ENCODE peak calls at places on chromosomes 1 and 21, in four cellular contexts. W is IMR-90, D is H9, Z is trophoblast cell. G is an unnamed sample.

GRCh38 chr1:172727956-172728603 is 69.2 kb downstream of the FASLG start:
- DNase-seq in W (peak; percentile 29), D (peak; percentile 76), Z (peak; percentile 59), G (no peak)

GRCh38 chr1:59230622-59231021 is 66.3 kb upstream of the FGGY start:
- DNase-seq in W (no peak), D (no peak), Z (no peak), G (no peak)

GRCh38 chr1:51620470-51620869 is 3.6 kb downstream of the OSBPL9 start:
- DNase-seq in W (no peak), D (no peak), Z (no peak), G (no peak)

GRCh38 chr21:34935452-34935851 is 113.7 kb downstream of the RUNX1 start:
- DNase-seq in W (no peak), D (no peak), Z (peak; percentile 31), G (no peak)

GRCh38 chr1:219837274-219837993 is 90.9 kb downstream of the SLC30A10 start:
- DNase-seq in W (peak; percentile 54), D (no peak), Z (peak; percentile 79), G (peak; percentile 67)

GRCh38 chr21:46124926-46125845 is 27.3 kb downstream of the COL6A2 start:
- DNase-seq in W (no peak), D (peak; percentile 25), Z (no peak), G (no peak)

GRCh38 chr1:26922201-26922729 is 722 bp downstream of the NUDC start:
- DNase-seq in W (peak; percentile 12), D (no peak), Z (peak; percentile 6), G (no peak)

GRCh38 chr1:4605158-4605557 is 49.3 kb upstream of the AJAP1 start:
- DNase-seq in W (no peak), D (no peak), Z (no peak), G (no peak)

GRCh38 chr1:2821970-2822620 is 20.6 kb upstream of the TTC34 start:
- DNase-seq in W (no peak), D (no peak), Z (no peak), G (no peak)

GRCh38 chr1:201906336-201906735 is 17.6 kb downstream of the SHISA4 start:
- DNase-seq in W (no peak), D (no peak), Z (no peak), G (no peak)

GRCh38 chr21:38037416-38037815 is 121.2 kb upstream of the KCNJ6 start:
- DNase-seq in W (no peak), D (no peak), Z (no peak), G (no peak)

GRCh38 chr1:17762313-17762712 is 7.2 kb downstream of the ACTL8 start:
- DNase-seq in W (no peak), D (no peak), Z (no peak), G (no peak)

GRCh38 chr1:17755120-17755519 is at the start of gene ACTL8:
- DNase-seq in W (no peak), D (no peak), Z (no peak), G (no peak)

GRCh38 chr1:1955651-1956094 is 36.6 kb upstream of the TMEM52 start:
- DNase-seq in W (no peak), D (no peak), Z (no peak), G (no peak)

GRCh38 chr1:9388628-9389184 is 96.0 kb downstream of the SPSB1 start:
- DNase-seq in W (no peak), D (no peak), Z (no peak), G (no peak)

GRCh38 chr1:172588296-172589291 is 55.6 kb downstream of the SUCO start:
- DNase-seq in W (peak; percentile 94), D (no peak), Z (peak; percentile 83), G (no peak)

GRCh38 chr21:39756285-39756684 is 11.3 kb downstream of the IGSF5 start:
- DNase-seq in W (no peak), D (no peak), Z (no peak), G (no peak)

GRCh38 chr1:218346391-218347204 is 1.5 kb downstream of the TGFB2 start:
- DNase-seq in W (peak; percentile 37), D (peak; percentile 46), Z (peak; percentile 49), G (no peak)

GRCh38 chr1:235011064-235011598 is 117.5 kb downstream of the TOMM20 start:
- DNase-seq in W (no peak), D (no peak), Z (no peak), G (no peak)

GRCh38 chr1:97307151-97307550 is 585.6 kb downstream of the PTBP2 start:
- DNase-seq in W (no peak), D (no peak), Z (no peak), G (no peak)

GRCh38 chr1:209398330-209398991 is 185.1 kb upstream of the CAMK1G start:
- DNase-seq in W (peak; percentile 88), D (peak; percentile 52), Z (peak; percentile 89), G (no peak)

GRCh38 chr1:97516588-97516987 is 404.2 kb downstream of the DPYD start:
- DNase-seq in W (no peak), D (no peak), Z (no peak), G (no peak)

GRCh38 chr1:208088319-208088718 is 155.9 kb downstream of the PLXNA2 start:
- DNase-seq in W (no peak), D (no peak), Z (no peak), G (no peak)

GRCh38 chr1:151816964-151817730 is 11.9 kb upstream of the LINGO4 start:
- DNase-seq in W (no peak), D (no peak), Z (no peak), G (no peak)

GRCh38 chr1:40232444-40232843 is 15.3 kb upstream of the TMCO2 start:
- DNase-seq in W (no peak), D (no peak), Z (no peak), G (no peak)

GRCh38 chr21:42103843-42104242 is 32.7 kb downstream of the UMODL1 start:
- DNase-seq in W (no peak), D (no peak), Z (no peak), G (no peak)
- H3K18ac ChIP-seq in W (no peak overlapping the region), D (no peak overlapping the region), Z (no peak overlapping the region), G (no peak overlapping the region)

GRCh38 chr1:5834477-5835178 is 157.6 kb downstream of the NPHP4 start:
- DNase-seq in W (no peak), D (no peak), Z (no peak), G (no peak)
- H4K8ac ChIP-seq in W (no peak overlapping the region), D (no peak overlapping the region), Z (no peak overlapping the region), G (no peak overlapping the region)

DNA sequence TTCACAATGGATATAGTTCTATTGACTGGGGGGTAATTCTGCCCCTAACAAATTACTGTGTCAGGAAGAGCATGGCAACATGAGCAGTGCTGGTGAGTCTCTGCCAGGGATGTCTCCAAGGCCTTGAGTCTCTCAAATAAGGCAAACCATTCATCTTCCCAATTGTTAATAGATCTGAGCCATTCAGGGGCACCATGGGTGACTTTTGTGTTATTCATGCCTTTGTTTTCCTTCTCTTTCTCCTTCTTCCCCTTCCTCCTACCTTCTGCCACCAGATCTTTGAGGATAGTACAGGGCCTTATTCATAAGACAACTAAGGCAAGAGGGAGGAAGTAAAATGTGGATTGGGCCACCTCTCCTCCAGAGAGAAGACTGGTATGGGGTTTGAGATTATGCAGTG is at the start of gene RGSL1:
- DNase-seq in W (no peak), D (no peak), Z (no peak), G (no peak)
- H2BK5ac ChIP-seq in W (no peak within 1 kb of the TSS), D (no peak within 1 kb of the TSS), Z (no peak within 1 kb of the TSS), G (no peak within 1 kb of the TSS)

DNA sequence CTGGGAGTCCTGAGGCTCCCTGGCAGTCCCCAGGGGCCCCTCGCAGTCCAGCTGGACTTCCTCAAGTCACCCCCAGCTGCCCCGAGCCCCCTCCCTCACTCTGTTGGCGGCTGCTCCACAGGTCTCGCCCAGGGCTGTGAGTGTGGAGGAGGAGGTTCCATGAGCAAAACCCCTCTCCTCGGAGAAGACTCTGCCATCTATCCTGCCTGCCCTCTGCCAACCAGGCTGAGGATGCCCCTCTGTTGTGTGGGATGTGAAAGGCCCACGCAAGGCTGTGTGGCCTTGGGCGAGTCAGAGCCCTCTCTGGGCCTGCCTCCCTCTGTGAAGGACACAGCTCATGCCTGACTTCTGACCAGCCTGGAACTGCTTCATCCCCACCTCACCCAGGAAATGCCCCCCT is 398 bp upstream of the EDN2 start:
- DNase-seq in W (no peak), D (no peak), Z (no peak), G (no peak)
- H3K18ac ChIP-seq in W (peak overlapping the region; percentile 68), D (no peak overlapping the region), Z (peak overlapping the region; percentile 70), G (peak overlapping the region; percentile 77)

GRCh38 chr1:111875640-111876039 is 113.8 kb downstream of the KCND3 start:
- DNase-seq in W (no peak), D (no peak), Z (no peak), G (no peak)

GRCh38 chr1:111878649-111879048 is 110.8 kb downstream of the KCND3 start:
- DNase-seq in W (no peak), D (no peak), Z (no peak), G (no peak)

GRCh38 chr1:111879086-111879485 is 110.4 kb downstream of the KCND3 start:
- DNase-seq in W (peak; percentile 74), D (no peak), Z (no peak), G (no peak)

GRCh38 chr1:111880866-111881837 is 108.3 kb downstream of the KCND3 start:
- DNase-seq in W (no peak), D (no peak), Z (no peak), G (no peak)

GRCh38 chr1:111878096-111878495 is 111.4 kb downstream of the KCND3 start:
- DNase-seq in W (no peak), D (no peak), Z (no peak), G (no peak)
- H4K8ac ChIP-seq in W (no peak overlapping the region), D (no peak overlapping the region), Z (no peak overlapping the region), G (no peak overlapping the region)

DNA sequence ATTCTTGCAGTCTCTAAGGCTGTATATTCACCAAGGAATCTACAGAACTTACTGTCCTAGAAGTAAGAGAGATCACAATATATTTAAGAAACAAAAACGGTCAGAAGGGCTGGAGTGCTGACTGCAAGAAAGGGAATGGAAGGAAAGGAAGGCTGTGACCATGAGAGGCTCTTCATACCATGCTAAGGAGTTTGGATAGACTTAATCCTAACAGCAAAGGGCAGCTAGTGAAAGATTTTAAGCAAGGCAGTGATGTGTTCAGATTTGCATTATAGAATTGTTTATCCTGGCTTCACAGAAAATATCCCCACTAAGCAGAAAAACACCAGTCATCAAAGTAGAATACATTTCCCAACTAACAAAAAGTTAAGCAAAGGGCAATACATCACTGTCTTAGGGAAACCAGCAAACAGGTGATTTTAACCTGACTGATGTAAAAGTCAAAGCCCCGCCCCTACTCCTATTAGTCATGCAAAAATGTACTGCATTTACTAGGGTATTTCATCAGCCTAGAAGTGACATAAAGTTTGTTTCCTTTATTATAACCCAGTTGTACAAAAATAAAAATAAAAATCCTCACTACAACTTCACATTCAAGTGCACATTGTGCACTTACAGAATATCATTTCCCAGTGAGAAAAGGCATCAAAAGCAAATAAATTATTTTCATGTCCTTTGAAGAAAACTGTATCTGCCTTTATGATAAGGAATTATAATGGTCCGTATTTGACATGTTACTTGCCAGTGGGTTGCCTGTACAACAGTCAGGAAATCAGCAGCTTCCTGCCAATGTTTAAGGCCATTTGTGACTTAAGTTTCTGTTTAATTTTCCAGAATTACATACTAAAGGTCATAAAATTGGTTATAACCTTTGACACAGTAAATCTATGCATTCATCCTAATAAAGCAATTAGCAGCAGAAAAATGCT is 17.2 kb downstream of the JAK1 start:
- DNase-seq in W (no peak), D (no peak), Z (peak; percentile 73), G (no peak)
- H2BK5ac ChIP-seq in W (no peak overlapping the region), D (no peak overlapping the region), Z (no peak overlapping the region), G (no peak overlapping the region)

GRCh38 chr1:205938682-205939081 is 4.6 kb downstream of the SLC26A9 start:
- DNase-seq in W (no peak), D (no peak), Z (no peak), G (no peak)
- H3K18ac ChIP-seq in W (no peak overlapping the region), D (no peak overlapping the region), Z (no peak overlapping the region), G (no peak overlapping the region)

G was measured in neuronal stem cell.